ENCODE peak calls at places on chromosomes 6 and 20, in five cellular contexts. O is stomach, D is heart left ventricle, G is aorta, Y is iPS DF 6.9. T is an unnamed sample.

GRCh38 chr20:4453369-4453768 is 268.3 kb upstream of the PRND start:
- DNase-seq in O (no peak), D (no peak), G (no peak), Y (no peak), T (no peak)

GRCh38 chr6:121897337-121897760 is 461.9 kb downstream of the GJA1 start:
- DNase-seq in O (no peak), D (no peak), G (no peak), Y (no peak), T (no peak)

GRCh38 chr6:75029333-75029732 is 176.5 kb downstream of the COL12A1 start:
- DNase-seq in O (no peak), D (no peak), G (no peak), Y (no peak), T (no peak)

GRCh38 chr20:3011752-3012151 is 31.7 kb upstream of the GNRH2 start:
- DNase-seq in O (no peak), D (no peak), G (no peak), Y (no peak), T (no peak)

GRCh38 chr20:8152183-8152582 is 20.1 kb downstream of the PLCB1 start:
- DNase-seq in O (no peak), D (no peak), G (no peak), Y (no peak), T (no peak)

GRCh38 chr6:36844232-36845170 is 5.3 kb upstream of the CPNE5 start:
- DNase-seq in O (no peak), D (peak; percentile 65), G (no peak), Y (no peak), T (no peak)

GRCh38 chr6:42021847-42022754 is 28.2 kb upstream of the TAF8 start:
- DNase-seq in O (no peak), D (no peak), G (peak; percentile 70), Y (no peak), T (no peak)

GRCh38 chr6:13767121-13767794 is 47.1 kb downstream of the MCUR1 start:
- DNase-seq in O (no peak), D (peak; percentile 72), G (peak; percentile 80), Y (no peak), T (no peak)

GRCh38 chr6:36724514-36725385 is 27.1 kb downstream of the RAB44 start:
- DNase-seq in O (peak; percentile 89), D (peak; percentile 68), G (peak; percentile 89), Y (peak; percentile 61), T (peak; percentile 77)

GRCh38 chr6:26331809-26332226 is 33.2 kb upstream of the BTN3A2 start:
- DNase-seq in O (no peak), D (no peak), G (no peak), Y (no peak), T (no peak)

GRCh38 chr20:32387262-32387661 is 29.1 kb downstream of the ASXL1 start:
- DNase-seq in O (no peak), D (no peak), G (no peak), Y (no peak), T (no peak)

GRCh38 chr20:57392512-57393271 is 1.5 kb downstream of the RBM38 start:
- DNase-seq in O (peak; percentile 60), D (peak; percentile 82), G (peak; percentile 82), Y (no peak), T (peak; percentile 69)

GRCh38 chr20:57392130-57392445 is 892 bp downstream of the RBM38 start:
- DNase-seq in O (no peak), D (peak; percentile 32), G (peak; percentile 63), Y (no peak), T (peak; percentile 45)

GRCh38 chr20:57389695-57390603 is 1.2 kb upstream of the RBM38 start:
- DNase-seq in O (no peak), D (peak; percentile 43), G (peak; percentile 73), Y (no peak), T (peak; percentile 57)

GRCh38 chr20:57390604-57391438 is at the start of gene RBM38:
- DNase-seq in O (peak; percentile 74), D (peak; percentile 66), G (peak; percentile 88), Y (no peak), T (peak; percentile 74)

DNA sequence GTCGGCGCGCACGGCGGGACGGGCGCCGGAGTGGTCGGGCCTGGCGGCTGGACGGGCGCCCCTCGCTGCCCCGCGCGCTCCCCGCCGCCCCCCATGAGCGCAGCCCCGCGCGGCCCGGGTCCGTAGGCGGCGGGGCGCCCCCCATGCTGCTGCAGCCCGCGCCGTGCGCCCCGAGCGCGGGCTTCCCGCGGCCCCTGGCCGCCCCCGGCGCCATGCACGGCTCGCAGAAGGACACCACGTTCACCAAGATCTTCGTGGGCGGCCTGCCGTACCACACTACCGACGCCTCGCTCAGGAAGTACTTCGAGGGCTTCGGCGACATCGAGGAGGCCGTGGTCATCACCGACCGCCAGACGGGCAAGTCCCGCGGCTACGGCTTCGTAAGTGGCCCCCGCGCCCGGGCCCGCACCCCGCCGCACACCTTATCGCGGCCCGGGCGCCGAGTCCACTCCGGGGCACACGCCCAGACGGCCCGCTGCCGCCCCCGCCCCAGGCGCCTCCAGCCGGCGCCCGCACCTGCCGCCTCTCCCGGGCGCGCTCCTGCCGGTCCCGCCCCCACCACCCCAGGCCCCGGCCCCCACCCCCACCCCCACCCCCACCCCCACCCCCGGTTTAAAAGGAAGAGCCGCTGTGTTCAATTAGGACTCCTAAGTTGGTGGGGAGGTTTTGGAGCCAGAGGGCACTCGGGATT is 388 bp downstream of the RBM38 start:
- DNase-seq in O (peak; percentile 31), D (peak; percentile 42), G (peak; percentile 79), Y (no peak), T (peak; percentile 66)
- H3K4me1 ChIP-seq in O (peaks cover 67% of the 10 kb centered on the region), D (peaks cover 42% of the 10 kb centered on the region), G (peaks cover 2% of the 10 kb centered on the region), Y (peaks cover 5% of the 10 kb centered on the region), T (peaks cover 61% of the 10 kb centered on the region)

GRCh38 chr20:49571553-49571835 is 3.6 kb upstream of the PTGIS start:
- DNase-seq in O (no peak), D (no peak), G (no peak), Y (no peak), T (no peak)
- H3K27me3 ChIP-seq in O (no peaks in the 10 kb centered on the region), D (no peaks in the 10 kb centered on the region), G (no peaks in the 10 kb centered on the region), Y (no peaks in the 10 kb centered on the region), T (peaks cover 14% of the 10 kb centered on the region)

GRCh38 chr6:47495954-47496545 is 18.5 kb downstream of the CD2AP start:
- DNase-seq in O (no peak), D (no peak), G (no peak), Y (no peak), T (no peak)

GRCh38 chr6:47495207-47495606 is 17.6 kb downstream of the CD2AP start:
- DNase-seq in O (no peak), D (no peak), G (no peak), Y (no peak), T (no peak)

GRCh38 chr6:47502920-47503319 is 25.3 kb downstream of the CD2AP start:
- DNase-seq in O (no peak), D (no peak), G (no peak), Y (no peak), T (no peak)

GRCh38 chr6:47492355-47492754 is 14.8 kb downstream of the CD2AP start:
- DNase-seq in O (no peak), D (no peak), G (no peak), Y (no peak), T (no peak)

DNA sequence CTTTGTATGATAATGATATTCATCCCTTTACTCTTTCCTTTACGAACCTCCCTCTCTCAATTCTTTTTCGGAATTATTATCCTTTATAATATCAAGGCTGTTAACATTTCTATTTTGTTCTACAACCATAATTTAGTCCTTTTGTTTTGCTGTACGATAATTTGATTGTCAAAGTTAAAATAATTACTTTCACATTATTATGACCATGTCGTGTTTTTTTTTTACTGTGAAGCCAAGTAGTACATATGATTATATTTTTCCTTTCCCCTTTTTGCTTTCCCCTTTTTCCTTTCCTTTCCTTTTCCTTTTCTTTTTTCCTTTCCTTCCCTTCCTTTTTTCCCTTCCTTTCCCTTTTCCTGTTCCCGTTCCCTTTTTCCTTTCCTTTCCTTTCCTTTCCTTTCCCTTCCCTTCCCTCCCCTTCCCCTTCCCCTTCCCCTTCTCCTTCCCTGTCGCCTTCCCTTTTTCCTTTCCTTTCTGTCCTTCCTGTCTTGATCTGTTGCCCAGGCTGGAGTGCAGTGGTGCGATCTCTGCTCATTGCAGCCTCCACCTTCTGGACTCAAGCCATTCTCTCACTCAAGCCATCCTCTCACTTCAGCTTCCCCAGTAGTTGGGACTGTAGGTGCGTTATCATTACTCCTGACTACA is 19.5 kb downstream of the CD2AP start:
- DNase-seq in O (no peak), D (no peak), G (no peak), Y (no peak), T (no peak)
- H3K4me3 ChIP-seq in O (no peak overlapping the region), D (no peak overlapping the region), G (no peak overlapping the region), Y (no peak overlapping the region), T (no peak overlapping the region)

DNA sequence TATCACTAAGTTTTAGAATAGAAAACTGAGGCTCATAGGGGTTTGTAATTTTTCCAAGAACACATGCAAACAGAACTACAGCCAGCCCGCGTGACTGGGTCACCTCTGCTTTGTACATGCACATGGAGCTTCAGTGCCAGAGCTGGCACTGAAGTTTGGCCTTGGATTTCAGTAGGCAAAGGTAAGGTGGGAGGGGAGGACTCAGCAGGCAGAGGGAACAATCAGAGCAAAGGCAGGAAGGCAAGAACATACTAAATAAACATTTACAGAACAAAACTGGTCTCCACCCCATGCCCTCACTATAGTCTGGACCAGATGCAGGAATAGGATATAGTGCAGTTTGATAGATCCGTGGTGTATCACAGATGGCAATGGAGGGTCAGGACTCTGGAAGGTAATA is 13.6 kb upstream of the ABRACL start:
- DNase-seq in O (peak; percentile 89), D (peak; percentile 49), G (no peak), Y (no peak), T (no peak)
- H3K4me1 ChIP-seq in O (peaks cover 26% of the 10 kb centered on the region), D (peaks cover 6% of the 10 kb centered on the region), G (no peaks in the 10 kb centered on the region), Y (peaks cover 2% of the 10 kb centered on the region), T (peaks cover 7% of the 10 kb centered on the region)

GRCh38 chr20:64086801-64087200 is 2.6 kb upstream of the LKAAEAR1 start:
- DNase-seq in O (no peak), D (no peak), G (no peak), Y (no peak), T (no peak)
- H3K27me3 ChIP-seq in O (peaks cover 3% of the 10 kb centered on the region), D (peaks cover 8% of the 10 kb centered on the region), G (no peaks in the 10 kb centered on the region), Y (peaks cover 10% of the 10 kb centered on the region), T (peaks cover 29% of the 10 kb centered on the region)

GRCh38 chr20:36546111-36546736 is 4.9 kb downstream of the MYL9 start:
- DNase-seq in O (no peak), D (no peak), G (no peak), Y (no peak), T (no peak)
- H3K4me3 ChIP-seq in O (peak overlapping the region; percentile 68), D (no peak overlapping the region), G (no peak overlapping the region), Y (no peak overlapping the region), T (no peak overlapping the region)